ENCODE peak calls at places on chromosomes 7 and 10, in five cellular contexts. M is A549, W is sigmoid colon, E is adrenal gland, S is trophoblast cell. Y is an unnamed sample.

GRCh38 chr7:3552499-3552898 is 251.4 kb downstream of the SDK1 start:
- DNase-seq in W (no peak), M (no peak), E (no peak), S (no peak), Y (no peak)

GRCh38 chr10:21180604-21181003 is 283.5 kb upstream of the NEBL start:
- DNase-seq in M (no peak), S (no peak), W (no peak), E (no peak), Y (no peak)

GRCh38 chr7:1779445-1779844 is 109.4 kb downstream of the ELFN1 start:
- DNase-seq in S (no peak), W (no peak), E (no peak), M (no peak), Y (no peak)

GRCh38 chr10:63738410-63738809 is 217.2 kb downstream of the REEP3 start:
- DNase-seq in W (no peak), M (peak; percentile 69), S (no peak), E (peak; percentile 67), Y (no peak)

GRCh38 chr7:130831817-130832481 is 97.9 kb upstream of the KLF14 start:
- DNase-seq in E (no peak), M (peak; percentile 60), S (no peak), W (no peak), Y (no peak)

GRCh38 chr7:34217972-34218371 is 312.6 kb downstream of the BMPER start:
- DNase-seq in S (no peak), W (no peak), E (no peak), M (no peak), Y (no peak)

GRCh38 chr10:78194539-78195402 is 161.1 kb downstream of the RPS24 start:
- DNase-seq in W (no peak), S (no peak), E (peak; percentile 43), M (no peak), Y (no peak)

GRCh38 chr10:104040382-104040781 is 45.3 kb downstream of the COL17A1 start:
- DNase-seq in W (no peak), S (no peak), M (no peak), E (no peak), Y (no peak)

GRCh38 chr10:133070402-133070801 is 17.3 kb upstream of the ADGRA1 start:
- DNase-seq in E (no peak), W (no peak), M (no peak), S (no peak), Y (no peak)

GRCh38 chr10:78475501-78475900 is 441.8 kb downstream of the RPS24 start:
- DNase-seq in W (no peak), E (no peak), S (no peak), M (no peak), Y (no peak)

GRCh38 chr7:5314864-5315263 is 32.1 kb downstream of the SLC29A4 start:
- DNase-seq in E (no peak), W (no peak), S (no peak), M (no peak), Y (no peak)

GRCh38 chr10:132365102-132365501 is 31.9 kb upstream of the PWWP2B start:
- DNase-seq in E (no peak), S (no peak), W (peak; percentile 47), M (no peak), Y (no peak)

GRCh38 chr7:20791523-20791879 is 4.8 kb upstream of the SP8 start:
- DNase-seq in S (no peak), W (no peak), E (no peak), M (no peak), Y (no peak)

GRCh38 chr7:24728503-24729364 is 28.5 kb downstream of the GSDME start:
- DNase-seq in E (no peak), M (no peak), S (no peak), W (no peak), Y (no peak)

GRCh38 chr10:92849234-92849525 is 860 bp downstream of the EXOC6 start:
- DNase-seq in S (no peak), M (no peak), W (no peak), E (no peak), Y (no peak)

GRCh38 chr7:131057015-131057518 is 270.6 kb upstream of the MKLN1 start:
- DNase-seq in M (no peak), S (no peak), E (no peak), W (no peak), Y (no peak)

GRCh38 chr7:47482013-47482761 is 99.7 kb downstream of the TNS3 start:
- DNase-seq in M (no peak), S (peak; percentile 93), W (no peak), E (peak; percentile 78), Y (peak; percentile 83)

GRCh38 chr10:100038561-100039071 is 28.9 kb upstream of the DNMBP start:
- DNase-seq in W (no peak), M (no peak), S (no peak), E (no peak), Y (peak; percentile 36)

GRCh38 chr7:157476201-157476600 is 139.4 kb downstream of the DNAJB6 start:
- DNase-seq in S (no peak), E (no peak), W (peak; percentile 27), M (no peak), Y (no peak)

GRCh38 chr7:157474685-157475084 is 137.9 kb downstream of the DNAJB6 start:
- DNase-seq in S (no peak), E (no peak), M (peak; percentile 53), W (peak; percentile 18), Y (no peak)

GRCh38 chr7:157475095-157475494 is 138.3 kb downstream of the DNAJB6 start:
- DNase-seq in W (peak; percentile 5), E (no peak), S (no peak), M (no peak), Y (no peak)

GRCh38 chr7:157476654-157477549 is 140.1 kb downstream of the DNAJB6 start:
- DNase-seq in M (no peak), S (no peak), E (no peak), W (peak; percentile 35), Y (no peak)

DNA sequence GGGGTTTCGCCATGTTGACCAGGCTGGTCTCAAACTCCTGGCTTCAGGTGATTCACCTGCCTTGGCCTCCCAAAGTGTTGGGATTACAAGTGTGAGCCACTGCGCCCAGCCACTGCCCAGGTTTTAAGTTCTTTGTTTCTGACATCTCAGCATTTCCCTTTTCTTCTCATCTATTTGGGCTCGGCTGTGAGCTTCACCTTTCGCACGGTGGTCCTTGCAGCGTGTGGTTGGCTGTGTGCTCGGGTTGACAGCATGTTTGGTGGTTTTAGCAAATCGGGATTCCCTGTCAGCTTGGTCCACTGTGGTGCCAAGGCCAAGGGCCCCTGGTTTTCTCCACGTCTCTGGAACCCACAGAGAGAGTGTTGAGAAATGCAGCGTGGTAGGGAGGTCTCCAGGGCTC is 138.8 kb downstream of the DNAJB6 start:
- DNase-seq in E (no peak), S (no peak), M (no peak), W (peak; percentile 28), Y (no peak)
- H3K9me3 ChIP-seq in E (no peaks in the 10 kb centered on the region), S (peaks cover 14% of the 10 kb centered on the region), M (peaks cover 26% of the 10 kb centered on the region), W (no peaks in the 10 kb centered on the region), Y (peaks cover 15% of the 10 kb centered on the region)

DNA sequence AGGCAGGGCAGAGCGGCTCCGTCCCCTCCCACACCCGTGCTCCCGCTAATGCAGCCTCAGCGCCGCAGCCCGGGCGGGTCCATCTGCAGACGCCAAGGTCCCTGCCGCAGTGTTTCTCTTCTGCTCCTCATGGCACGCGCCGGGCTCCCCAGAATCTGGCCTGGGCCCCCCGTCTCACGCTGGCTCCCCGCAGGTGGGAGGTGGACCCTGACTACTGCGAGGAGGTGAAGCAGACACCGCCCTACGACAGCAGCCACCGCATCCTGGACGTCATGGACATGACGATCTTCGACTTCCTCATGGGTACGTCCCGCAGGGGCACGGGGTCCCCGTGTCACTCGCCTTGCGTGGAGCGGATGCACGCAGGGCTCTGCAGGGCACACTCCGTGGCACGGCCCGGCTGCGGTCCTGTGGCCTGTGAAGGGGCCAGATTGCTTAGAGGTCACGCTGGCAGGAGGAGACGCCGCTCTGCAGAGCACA is 33.5 kb upstream of the FOXL3 start:
- DNase-seq in W (no peak), S (no peak), M (no peak), E (no peak), Y (no peak)
- H3K9me3 ChIP-seq in W (no peaks in the 10 kb centered on the region), S (peaks cover 58% of the 10 kb centered on the region), M (peaks cover 51% of the 10 kb centered on the region), E (no peaks in the 10 kb centered on the region), Y (no peaks in the 10 kb centered on the region)

GRCh38 chr7:158325530-158326381 is 261.9 kb downstream of the PTPRN2 start:
- DNase-seq in E (no peak), W (no peak), S (no peak), M (no peak), Y (no peak)

GRCh38 chr7:158328376-158329013 is 259.1 kb downstream of the PTPRN2 start:
- DNase-seq in E (no peak), S (no peak), M (no peak), W (no peak), Y (no peak)

GRCh38 chr7:158329014-158329610 is 258.5 kb downstream of the PTPRN2 start:
- DNase-seq in S (no peak), M (no peak), E (no peak), W (no peak), Y (no peak)

GRCh38 chr7:158327012-158327411 is 260.6 kb downstream of the PTPRN2 start:
- DNase-seq in M (no peak), W (no peak), S (no peak), E (no peak), Y (no peak)

DNA sequence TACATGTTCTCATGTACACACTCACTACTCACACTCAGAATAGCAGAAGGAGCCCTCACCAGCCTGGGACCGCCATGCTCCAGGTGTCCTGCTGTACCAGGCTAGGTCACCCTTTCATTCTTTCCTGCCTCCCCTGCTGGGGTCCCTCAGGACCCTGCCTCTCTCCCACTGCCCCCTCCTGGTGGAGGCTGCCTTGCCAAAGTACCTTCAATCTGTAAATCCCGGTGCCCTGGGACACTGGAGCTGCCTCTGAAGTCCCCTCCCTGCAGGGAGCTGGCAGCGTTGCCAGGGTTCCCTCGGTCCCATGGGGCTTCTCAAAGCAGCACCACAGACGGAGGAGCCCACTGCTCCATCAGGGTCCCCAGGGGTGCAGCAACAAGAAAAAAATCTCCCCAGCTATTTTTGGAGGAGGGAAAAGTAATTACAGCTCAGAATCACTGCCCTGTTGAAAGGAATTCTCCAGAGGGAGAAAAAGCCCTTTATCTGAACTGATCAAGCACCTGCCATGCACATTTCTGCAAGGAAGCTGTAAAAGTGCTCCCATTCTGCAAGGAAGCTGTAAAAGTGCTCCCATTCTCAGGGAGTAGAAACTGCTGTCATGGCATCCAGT is 259.9 kb downstream of the PTPRN2 start:
- DNase-seq in M (no peak), E (no peak), S (no peak), W (no peak), Y (no peak)
- H3K9me3 ChIP-seq in M (peaks cover 12% of the 10 kb centered on the region), E (no peaks in the 10 kb centered on the region), S (peaks cover 47% of the 10 kb centered on the region), W (no peaks in the 10 kb centered on the region), Y (no peaks in the 10 kb centered on the region)

GRCh38 chr10:73789659-73790055 is 4.3 kb downstream of the ZSWIM8 start:
- DNase-seq in M (no peak), E (no peak), W (no peak), S (no peak), Y (no peak)

GRCh38 chr10:73788864-73789658 is 3.7 kb downstream of the ZSWIM8 start:
- DNase-seq in W (no peak), M (no peak), E (no peak), S (no peak), Y (no peak)

GRCh38 chr10:73793456-73793855 is 8.1 kb downstream of the ZSWIM8 start:
- DNase-seq in S (no peak), W (no peak), M (no peak), E (no peak), Y (no peak)

GRCh38 chr10:73790886-73791625 is 5.7 kb downstream of the ZSWIM8 start:
- DNase-seq in M (no peak), W (no peak), E (no peak), S (no peak), Y (no peak)

GRCh38 chr10:73791871-73792400 is 6.5 kb downstream of the ZSWIM8 start:
- DNase-seq in W (no peak), E (no peak), S (no peak), M (no peak), Y (no peak)
- H3K9me3 ChIP-seq in W (no peaks in the 10 kb centered on the region), E (no peaks in the 10 kb centered on the region), S (no peaks in the 10 kb centered on the region), M (no peaks in the 10 kb centered on the region), Y (no peaks in the 10 kb centered on the region)

Y was measured in heart left ventricle.